ENCODE peak calls at places on chromosomes 7 and 10, in seven cellular contexts. J is mucosa of descending colon, H is heart left ventricle, K is GM13977, V is fibroblast of mammary gland, N is GM06990, E is SK-N-SH. C is an unnamed sample.

GRCh38 chr10:30915141-30915540 is 116.5 kb downstream of the ZNF438 start:
- DNase-seq in H (no peak), J (no peak), E (no peak), K (no peak), N (no peak), V (peak; percentile 40), C (no peak)

GRCh38 chr7:106022193-106022821 is 59.2 kb downstream of the CDHR3 start:
- DNase-seq in V (no peak), E (no peak), H (no peak), N (peak; percentile 34), J (peak; percentile 53), K (no peak), C (no peak)

GRCh38 chr7:113339661-113340060 is 221.3 kb upstream of the SMIM30 start:
- DNase-seq in N (no peak), K (no peak), V (no peak), E (no peak), H (no peak), J (no peak), C (no peak)

GRCh38 chr10:38032881-38033280 is 22.4 kb downstream of the ZNF33A start:
- DNase-seq in N (no peak), K (no peak), H (no peak), J (no peak), E (no peak), V (peak; percentile 59), C (no peak)

GRCh38 chr10:67809107-67809506 is 28.9 kb downstream of the DNAJC12 start:
- DNase-seq in V (no peak), N (no peak), J (no peak), K (no peak), H (no peak), E (no peak), C (no peak)

GRCh38 chr7:108455524-108455832 is 758 bp downstream of the NRCAM start:
- DNase-seq in N (no peak), E (no peak), K (no peak), V (no peak), H (no peak), J (no peak), C (peak; percentile 68)

GRCh38 chr7:34191766-34192550 is 286.6 kb downstream of the BMPER start:
- DNase-seq in H (no peak), J (no peak), K (no peak), E (no peak), V (peak; percentile 19), N (no peak), C (no peak)

GRCh38 chr7:97006146-97006950 is 995 bp downstream of the DLX6 start:
- DNase-seq in K (peak; percentile 71), J (peak; percentile 18), V (peak; percentile 15), H (no peak), E (peak; percentile 93), N (peak; percentile 47), C (peak; percentile 84)

GRCh38 chr7:113891828-113892227 is 27.0 kb downstream of the PPP1R3A start:
- DNase-seq in H (no peak), N (no peak), J (no peak), K (no peak), V (peak; percentile 7), E (no peak), C (no peak)

GRCh38 chr7:5393328-5393727 is 30.3 kb downstream of the TNRC18 start:
- DNase-seq in K (peak; percentile 7), H (no peak), J (no peak), V (no peak), E (no peak), N (no peak), C (no peak)

GRCh38 chr7:117873056-117873932 is at the start of gene CTTNBP2:
- DNase-seq in V (peak; percentile 41), H (peak; percentile 50), E (peak; percentile 75), N (no peak), J (peak; percentile 44), K (peak; percentile 25), C (peak; percentile 82)

GRCh38 chr10:94989192-94989591 is 50.7 kb downstream of the CYP2C9 start:
- DNase-seq in E (no peak), J (no peak), N (no peak), H (no peak), K (no peak), V (no peak), C (no peak)

GRCh38 chr7:135317676-135318326 is 84.2 kb downstream of the STRA8 start:
- DNase-seq in V (peak; percentile 55), E (no peak), H (no peak), K (no peak), N (no peak), J (peak; percentile 68), C (no peak)

DNA sequence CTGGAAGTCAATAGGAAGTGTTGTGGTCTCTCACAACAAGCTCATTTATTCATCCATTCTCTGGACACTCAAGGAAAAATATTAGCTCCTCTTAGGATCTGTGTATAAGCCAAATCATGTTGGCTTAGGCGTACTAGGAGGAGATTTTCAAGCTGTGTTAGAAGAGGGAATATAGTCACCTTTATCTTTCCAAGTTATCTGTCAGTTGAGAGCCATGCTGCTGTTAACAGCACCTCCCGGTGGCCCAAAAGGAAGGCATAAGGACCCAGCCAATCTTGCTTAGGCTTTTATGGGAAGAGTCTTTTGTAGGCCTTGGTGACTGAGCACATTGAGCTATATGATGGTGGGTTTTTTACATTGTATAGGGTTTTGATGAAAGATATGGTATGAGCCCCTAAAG is 220.0 kb downstream of the LRMDA start:
- DNase-seq in K (no peak), N (no peak), J (peak; percentile 72), H (no peak), E (no peak), V (peak; percentile 38), C (no peak)
- TF ChIP-seq CTCF in K (peak; percentile 11), N (peak; percentile 30), J (no peak), H (no peak), E (peak; percentile 37), V (peak; percentile 39), C (no peak)

DNA sequence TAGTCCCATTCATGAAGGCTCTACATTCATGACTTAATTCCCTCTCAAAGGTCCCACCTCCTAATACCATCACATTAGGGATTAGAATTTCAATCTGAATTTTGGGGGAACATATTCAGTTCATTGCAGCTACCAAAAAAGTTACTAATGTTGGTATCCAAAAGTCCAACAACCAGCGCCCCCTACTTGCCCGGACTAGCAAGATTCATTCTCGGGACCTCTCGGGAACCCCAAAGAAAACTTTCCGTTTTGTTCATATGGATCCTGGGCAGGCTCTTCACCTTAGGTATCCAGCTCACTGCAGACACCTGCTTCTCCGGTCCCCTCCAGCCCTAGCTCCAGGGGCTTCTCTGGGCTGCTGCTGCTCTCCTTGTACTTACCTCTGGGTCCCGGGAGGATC is 8.9 kb upstream of the GRK5 start:
- DNase-seq in K (peak; percentile 40), V (no peak), J (peak; percentile 40), N (no peak), E (no peak), H (no peak), C (no peak)
- TF ChIP-seq CTCF in K (peak; percentile 63), V (peak; percentile 45), J (no peak), N (peak; percentile 73), E (peak; percentile 50), H (peak; percentile 8), C (peak; percentile 20)

DNA sequence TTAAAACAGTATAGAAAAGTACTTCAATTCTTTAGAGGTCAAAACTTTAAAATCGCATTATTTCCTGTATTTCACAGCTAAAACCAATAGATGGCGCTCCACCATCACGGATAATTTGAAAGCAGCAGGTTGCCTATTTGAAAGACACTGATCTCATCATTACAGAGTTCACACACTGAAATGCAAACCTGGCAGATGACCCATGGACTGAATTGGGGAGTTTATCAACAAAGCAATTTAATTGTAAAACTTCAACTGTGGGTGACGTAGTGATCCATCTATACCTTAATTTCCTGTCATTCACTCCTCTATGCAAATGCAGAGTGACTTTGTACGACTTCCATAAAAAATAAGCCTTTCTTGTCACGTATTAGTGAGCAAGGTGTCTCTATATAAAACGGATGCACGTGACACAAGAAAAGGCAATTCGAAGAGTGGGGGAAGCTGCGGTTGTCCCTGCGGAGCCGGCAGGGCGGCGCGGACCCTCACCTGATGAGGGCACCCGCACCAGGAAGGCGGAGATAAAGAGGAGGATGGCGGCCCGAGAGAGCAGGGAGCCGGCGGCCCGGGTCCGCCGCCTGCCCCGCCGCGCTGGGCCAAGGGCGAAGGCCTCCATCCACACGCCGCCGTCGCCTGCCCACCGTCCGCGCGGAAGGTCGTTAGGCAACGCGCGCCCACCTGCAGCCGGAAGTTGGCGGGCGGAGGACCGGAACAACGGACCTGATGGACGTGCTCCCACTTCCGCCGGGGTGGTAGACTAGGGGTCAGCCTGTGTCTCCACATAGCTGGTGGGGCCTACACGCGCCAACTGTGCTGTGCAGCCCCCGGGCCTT is at the start of gene ZPBP:
- DNase-seq in J (peak; percentile 41), N (peak; percentile 65), K (peak; percentile 55), H (peak; percentile 10), V (peak; percentile 34), E (peak; percentile 65), C (peak; percentile 48)
- TF ChIP-seq CTCF in J (peak; percentile 14), N (peak; percentile 69), K (peak; percentile 74), H (peak; percentile 66), V (peak; percentile 64), E (peak; percentile 98), C (peak; percentile 31)

GRCh38 chr7:11216276-11216675 is 242.6 kb downstream of the PHF14 start:
- DNase-seq in H (no peak), N (no peak), J (no peak), K (no peak), E (no peak), V (no peak), C (no peak)
- TF ChIP-seq CTCF in H (no peak), N (no peak), J (no peak), K (no peak), E (no peak), V (no peak), C (no peak)

GRCh38 chr7:46444266-46444665 is 523.2 kb upstream of the IGFBP3 start:
- DNase-seq in E (no peak), N (no peak), K (no peak), J (no peak), H (no peak), V (peak; percentile 68), C (no peak)

GRCh38 chr7:46446151-46446550 is 525.1 kb upstream of the IGFBP3 start:
- DNase-seq in H (no peak), V (no peak), K (no peak), N (no peak), E (no peak), J (no peak), C (no peak)

GRCh38 chr7:46440186-46440585 is 519.1 kb upstream of the IGFBP3 start:
- DNase-seq in J (no peak), N (no peak), V (no peak), E (no peak), H (no peak), K (no peak), C (no peak)
- TF ChIP-seq CTCF in J (no peak), N (no peak), V (no peak), E (no peak), H (no peak), K (no peak), C (no peak)

GRCh38 chr10:129865413-129865812 is 98.7 kb downstream of the EBF3 start:
- DNase-seq in E (no peak), K (no peak), J (no peak), H (no peak), V (no peak), N (no peak), C (no peak)

GRCh38 chr10:129867780-129868179 is 96.3 kb downstream of the EBF3 start:
- DNase-seq in N (no peak), V (no peak), K (no peak), H (no peak), E (no peak), J (no peak), C (no peak)

GRCh38 chr10:129868470-129869035 is 95.5 kb downstream of the EBF3 start:
- DNase-seq in H (no peak), K (no peak), E (no peak), N (no peak), J (no peak), V (no peak), C (no peak)

GRCh38 chr10:129865960-129866359 is 98.1 kb downstream of the EBF3 start:
- DNase-seq in V (no peak), K (no peak), E (no peak), J (no peak), H (no peak), N (no peak), C (no peak)

GRCh38 chr10:129866894-129867293 is 97.2 kb downstream of the EBF3 start:
- DNase-seq in V (no peak), K (no peak), H (no peak), N (no peak), E (no peak), J (no peak), C (no peak)
- TF ChIP-seq CTCF in V (no peak), K (no peak), H (no peak), N (no peak), E (no peak), J (no peak), C (no peak)

C was measured in pancreas.